ENCODE peak calls at places on chromosomes 5 and 9, in five cellular contexts. E, D, I, F and N are unnamed samples.

GRCh38 chr5:166340039-166340438 is 1951.4 kb upstream of the WWC1 start:
- DNase-seq in E (no peak), D (no peak), I (no peak), F (no peak), N (no peak)

GRCh38 chr5:15425802-15426201 is 74.2 kb upstream of the FBXL7 start:
- DNase-seq in E (peak), D (no peak), I (no peak), F (peak), N (no peak)

GRCh38 chr5:33180900-33181299 is 259.9 kb upstream of the TARS1 start:
- DNase-seq in E (peak), D (no peak), I (peak), F (peak), N (no peak)

GRCh38 chr5:170635706-170636105 is 131.9 kb downstream of the KCNIP1 start:
- DNase-seq in E (no peak), D (peak), I (no peak), F (no peak), N (no peak)

GRCh38 chr9:37984672-37985611 is 81.0 kb upstream of the SLC25A51 start:
- DNase-seq in E (no peak), D (no peak), I (peak), F (no peak), N (no peak)

GRCh38 chr5:66472010-66472409 is 124.2 kb upstream of the MAST4 start:
- DNase-seq in E (no peak), D (no peak), I (no peak), F (no peak), N (no peak)

GRCh38 chr9:120730661-120731514 is 16.6 kb upstream of the MEGF9 start:
- DNase-seq in E (peak), D (peak), I (peak), F (peak), N (no peak)

GRCh38 chr5:169161022-169161680 is 139.8 kb downstream of the SLIT3 start:
- DNase-seq in E (peak), D (peak), I (peak), F (peak), N (no peak)

GRCh38 chr9:95729669-95730368 is 145.7 kb upstream of the ERCC6L2 start:
- DNase-seq in E (no peak), D (no peak), I (no peak), F (no peak), N (no peak)

GRCh38 chr9:129373361-129373760 is 195.3 kb upstream of the IER5L start:
- DNase-seq in E (no peak), D (no peak), I (no peak), F (no peak), N (no peak)

GRCh38 chr9:136002886-136003285 is 41.7 kb upstream of the UBAC1 start:
- DNase-seq in E (no peak), D (no peak), I (no peak), F (no peak), N (no peak)

GRCh38 chr5:11177993-11178711 is 417.1 kb upstream of the DAP start:
- DNase-seq in E (no peak), D (no peak), I (no peak), F (no peak), N (no peak)

DNA sequence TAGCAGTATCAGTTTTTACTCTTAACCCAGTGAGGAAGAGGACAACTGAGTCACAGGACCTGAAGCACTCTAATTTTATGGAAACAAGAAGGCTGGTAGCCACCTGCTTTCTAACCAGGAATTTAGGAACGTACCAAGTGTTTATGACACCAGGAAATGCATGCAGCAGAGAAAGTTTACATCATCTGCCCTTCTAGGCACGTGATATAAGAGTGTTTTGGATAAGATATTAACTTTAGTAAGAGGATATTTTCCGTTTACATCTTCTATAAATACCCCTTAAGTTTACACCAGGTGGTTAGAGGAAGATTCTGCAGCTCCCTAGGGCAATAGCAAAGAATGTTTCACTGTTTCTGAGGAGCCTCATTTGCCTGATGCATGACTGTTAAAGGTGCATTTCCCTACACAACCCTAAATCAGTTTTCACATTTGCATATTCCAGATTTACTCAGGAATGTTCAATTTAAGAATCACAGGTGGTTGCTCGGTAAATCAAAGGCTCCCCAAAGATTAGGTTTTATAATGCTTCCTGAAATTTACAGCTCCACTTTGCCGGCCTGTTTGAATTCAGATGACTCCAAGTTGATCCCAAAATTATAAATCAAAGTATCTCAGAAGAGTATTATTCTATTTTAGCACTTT is 1.8 kb downstream of the TSC1 start:
- DNase-seq in E (no peak), D (no peak), I (no peak), F (no peak), N (no peak)
- H3K4me3 ChIP-seq in E (peak), D (no peak), I (peak), F (no peak), N (no peak)

GRCh38 chr5:8238080-8238479 is 369.1 kb downstream of the MTRR start:
- DNase-seq in E (no peak), D (no peak), I (no peak), F (no peak), N (no peak)

GRCh38 chr5:8234179-8234578 is 365.2 kb downstream of the MTRR start:
- DNase-seq in E (no peak), D (no peak), I (no peak), F (no peak), N (no peak)

GRCh38 chr5:8229551-8229950 is 360.6 kb downstream of the MTRR start:
- DNase-seq in E (no peak), D (no peak), I (no peak), F (no peak), N (no peak)

DNA sequence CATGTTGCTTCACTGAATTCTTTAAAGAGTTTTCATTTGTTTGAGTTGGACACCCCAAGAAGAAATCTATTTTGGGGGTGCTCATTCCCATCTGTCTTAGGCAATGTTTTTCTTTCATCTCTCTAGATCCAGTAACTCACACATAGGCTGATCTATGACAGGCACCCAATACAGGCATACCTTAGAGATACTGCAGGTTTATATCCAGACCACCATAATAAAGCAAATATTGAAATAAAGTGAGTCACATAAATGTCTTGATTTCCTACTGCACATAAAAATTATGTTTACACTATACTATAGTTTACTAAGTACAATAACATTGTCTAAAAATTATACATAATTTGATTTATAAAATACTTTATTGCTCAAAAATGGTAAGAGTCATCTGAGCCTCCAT is 364.5 kb downstream of the MTRR start:
- DNase-seq in E (no peak), D (no peak), I (no peak), F (no peak), N (no peak)
- H3K4me3 ChIP-seq in E (no peak), D (no peak), I (no peak), F (no peak), N (no peak)

DNA sequence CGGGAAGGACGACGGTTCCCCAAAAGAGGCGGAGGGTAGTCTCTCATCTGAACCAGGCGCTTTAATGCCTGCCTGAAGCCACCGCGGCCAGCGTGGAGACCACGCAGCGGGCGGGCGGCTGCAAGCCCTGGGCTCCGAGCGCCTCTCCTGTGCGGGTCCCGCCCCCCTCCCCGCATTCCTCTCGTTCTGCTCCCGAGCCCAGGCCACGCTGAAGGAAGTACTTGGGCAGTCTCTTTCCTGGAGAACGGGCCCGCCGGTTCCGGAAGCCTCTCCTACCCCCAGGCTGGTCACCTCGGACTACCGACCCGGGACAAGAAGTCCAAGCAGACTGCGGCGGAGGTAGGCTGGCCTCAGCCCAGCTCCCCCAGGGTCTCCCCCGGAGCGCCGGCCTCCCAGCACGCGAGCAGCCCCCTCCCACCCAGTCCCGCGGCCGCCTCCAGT is 555 bp downstream of the PPIC start:
- DNase-seq in E (peak), D (peak), I (peak), F (peak), N (peak)
- H3K4me3 ChIP-seq in E (peak), D (peak), I (peak), F (peak), N (peak)

DNA sequence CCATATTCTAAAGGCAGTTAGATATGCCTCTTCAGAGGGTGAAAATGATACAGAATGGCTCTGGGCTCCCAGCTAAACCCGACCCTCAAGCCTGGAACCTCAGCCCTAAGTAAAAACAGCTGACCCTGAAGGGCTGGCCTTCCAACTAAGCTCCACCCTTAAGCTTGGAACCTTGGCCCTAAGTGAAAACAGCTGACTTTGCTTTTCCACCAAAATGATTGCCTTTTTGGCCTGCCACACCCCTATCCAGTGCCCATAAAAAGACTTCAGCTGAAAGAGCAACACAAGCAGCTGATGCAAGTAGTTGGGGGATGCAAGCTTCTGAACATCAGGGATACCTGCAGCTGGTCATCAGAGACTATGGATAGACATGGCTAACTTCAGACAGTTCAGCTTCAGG is 647.4 kb upstream of the SGCD start:
- DNase-seq in E (no peak), D (no peak), I (no peak), F (no peak), N (no peak)
- H3K4me3 ChIP-seq in E (no peak), D (no peak), I (no peak), F (no peak), N (no peak)